ENCODE peak calls at places on chromosomes 11 and 22, in five cellular contexts. K is NCI-H446 treated with DMSO at 0.1 percent for 48 hours, G is mucosa of gallbladder, H is iris pigment epithelial cell, Q is posterior cingulate gyrus. R is an unnamed sample.

GRCh38 chr11:3095712-3096361 is 38.6 kb upstream of the CARS1 start:
- DNase-seq in K (no peak), G (no peak), Q (no peak), H (peak; percentile 84), R (no peak)

GRCh38 chr11:18765554-18765953 is 26.0 kb downstream of the PTPN5 start:
- DNase-seq in Q (no peak), G (no peak), H (peak; percentile 10), K (no peak), R (no peak)

GRCh38 chr11:2799881-2800654 is 85.5 kb downstream of the CDKN1C start:
- DNase-seq in K (no peak), G (no peak), H (no peak), Q (peak; percentile 5), R (peak; percentile 22)

GRCh38 chr11:112497826-112498225 is 237.2 kb upstream of the PLET1 start:
- DNase-seq in K (no peak), Q (no peak), G (no peak), H (no peak), R (no peak)

GRCh38 chr11:2827256-2827655 is 58.3 kb downstream of the CDKN1C start:
- DNase-seq in Q (no peak), K (no peak), H (no peak), G (no peak), R (no peak)

GRCh38 chr11:31500560-31500959 is 8.9 kb downstream of the IMMP1L start:
- DNase-seq in G (no peak), Q (no peak), K (no peak), H (peak; percentile 45), R (no peak)

GRCh38 chr11:134626032-134626431 is 214.0 kb upstream of the B3GAT1 start:
- DNase-seq in Q (no peak), H (no peak), K (no peak), G (no peak), R (no peak)

GRCh38 chr22:46612341-46612903 is 7.8 kb upstream of the GRAMD4 start:
- DNase-seq in G (no peak), H (no peak), Q (no peak), K (no peak), R (no peak)

GRCh38 chr11:122604626-122605025 is 50.9 kb upstream of the UBASH3B start:
- DNase-seq in H (no peak), Q (no peak), K (no peak), G (no peak), R (no peak)

GRCh38 chr11:96704847-96705246 is 315.0 kb downstream of the JRKL start:
- DNase-seq in K (no peak), H (peak; percentile 1), Q (no peak), G (no peak), R (no peak)

GRCh38 chr11:12003815-12004214 is 4.6 kb downstream of the DKK3 start:
- DNase-seq in K (no peak), H (no peak), G (no peak), Q (no peak), R (no peak)

GRCh38 chr11:33160147-33160546 is 1.1 kb downstream of the CSTF3 start:
- DNase-seq in Q (no peak), K (no peak), H (peak; percentile 65), G (no peak), R (no peak)

GRCh38 chr11:62372871-62373270 is 35.6 kb downstream of the ASRGL1 start:
- DNase-seq in H (no peak), G (no peak), K (no peak), Q (no peak), R (no peak)

GRCh38 chr11:34407121-34407813 is 31.5 kb upstream of the CAT start:
- DNase-seq in H (no peak), K (no peak), G (no peak), Q (no peak), R (peak; percentile 38)

GRCh38 chr22:40387758-40388157 is 17.4 kb downstream of the SGSM3 start:
- DNase-seq in H (no peak), Q (no peak), K (no peak), G (peak; percentile 80), R (no peak)

GRCh38 chr11:46120711-46121327 is 435 bp downstream of the PHF21A start:
- DNase-seq in Q (peak; percentile 25), H (peak; percentile 67), G (no peak), K (peak; percentile 87), R (peak; percentile 37)

GRCh38 chr11:85742873-85743275 is 56.9 kb upstream of the CCDC89 start:
- DNase-seq in K (no peak), G (no peak), H (no peak), Q (no peak), R (no peak)

GRCh38 chr11:12090761-12091261 is 19.6 kb upstream of the MICAL2 start:
- DNase-seq in H (no peak), Q (no peak), G (peak; percentile 93), K (no peak), R (peak; percentile 82)

GRCh38 chr11:59698506-59698905 is 15.1 kb downstream of the OR10V1 start:
- DNase-seq in G (no peak), H (peak; percentile 25), K (no peak), Q (no peak), R (no peak)

GRCh38 chr11:115963170-115963569 is 459.0 kb upstream of the CADM1 start:
- DNase-seq in K (peak; percentile 61), H (no peak), G (no peak), Q (no peak), R (no peak)

GRCh38 chr22:47301820-47302475 is 539.5 kb downstream of the TBC1D22A start:
- DNase-seq in H (no peak), K (no peak), G (no peak), Q (no peak), R (no peak)

R was measured in lung.